ENCODE peak calls at places on chromosomes 2 and 18, in ten cellular contexts. One of them, this sample, is unnamed.

GRCh38 chr2:237025090-237025865 is 60.4 kb upstream of the COPS8 start:
- DNase-seq in B cell: no peak
- DNase-seq in GM20000: no peak
- DNase-seq in fibroblast of the aortic adventitia: peak; percentile 82
- DNase-seq in testis: no peak
- DNase-seq in ovary: no peak
- DNase-seq in tibial nerve: peak; percentile 61
- DNase-seq in ascending aorta: peak; percentile 68
- DNase-seq in vagina: no peak
- DNase-seq in fibroblast of pulmonary artery: peak; percentile 65
- DNase-seq in this sample: peak; percentile 89

GRCh38 chr2:232516556-232516955 is 3.6 kb upstream of the PRSS56 start:
- DNase-seq in vagina: no peak
- DNase-seq in ascending aorta: no peak
- DNase-seq in testis: no peak
- DNase-seq in ovary: no peak
- DNase-seq in tibial nerve: no peak
- DNase-seq in fibroblast of the aortic adventitia: no peak
- DNase-seq in B cell: no peak
- DNase-seq in GM20000: no peak
- DNase-seq in fibroblast of pulmonary artery: no peak
- DNase-seq in this sample: no peak

GRCh38 chr2:222322241-222322640 is 23.4 kb upstream of the PAX3 start:
- DNase-seq in fibroblast of the aortic adventitia: no peak
- DNase-seq in ovary: no peak
- DNase-seq in B cell: no peak
- DNase-seq in vagina: no peak
- DNase-seq in tibial nerve: no peak
- DNase-seq in testis: no peak
- DNase-seq in fibroblast of pulmonary artery: no peak
- DNase-seq in ascending aorta: no peak
- DNase-seq in GM20000: no peak
- DNase-seq in this sample: no peak

GRCh38 chr2:218238896-218239295 is 21.9 kb downstream of the ARPC2 start:
- DNase-seq in fibroblast of pulmonary artery: no peak
- DNase-seq in ovary: no peak
- DNase-seq in fibroblast of the aortic adventitia: no peak
- DNase-seq in B cell: no peak
- DNase-seq in tibial nerve: no peak
- DNase-seq in vagina: no peak
- DNase-seq in testis: no peak
- DNase-seq in ascending aorta: no peak
- DNase-seq in GM20000: no peak
- DNase-seq in this sample: no peak

GRCh38 chr2:19874726-19875125 is 27.1 kb downstream of the TTC32 start:
- DNase-seq in vagina: peak; percentile 77
- DNase-seq in ascending aorta: peak; percentile 19
- DNase-seq in GM20000: no peak
- DNase-seq in tibial nerve: no peak
- DNase-seq in fibroblast of pulmonary artery: no peak
- DNase-seq in fibroblast of the aortic adventitia: no peak
- DNase-seq in B cell: no peak
- DNase-seq in ovary: no peak
- DNase-seq in testis: no peak
- DNase-seq in this sample: no peak

GRCh38 chr2:240780023-240780831 is 39.8 kb downstream of the KIF1A start:
- DNase-seq in GM20000: no peak
- DNase-seq in ascending aorta: no peak
- DNase-seq in vagina: no peak
- DNase-seq in fibroblast of pulmonary artery: peak; percentile 13
- DNase-seq in ovary: peak; percentile 53
- DNase-seq in fibroblast of the aortic adventitia: peak; percentile 3
- DNase-seq in testis: peak; percentile 45
- DNase-seq in B cell: no peak
- DNase-seq in tibial nerve: peak; percentile 11
- DNase-seq in this sample: no peak

GRCh38 chr2:174153757-174154680 is 94.3 kb downstream of the OLA1 start:
- DNase-seq in ovary: no peak
- DNase-seq in vagina: no peak
- DNase-seq in fibroblast of pulmonary artery: peak; percentile 74
- DNase-seq in ascending aorta: no peak
- DNase-seq in B cell: no peak
- DNase-seq in tibial nerve: no peak
- DNase-seq in fibroblast of the aortic adventitia: peak; percentile 83
- DNase-seq in GM20000: no peak
- DNase-seq in testis: peak; percentile 32
- DNase-seq in this sample: no peak

GRCh38 chr2:200964498-200964897 is 1.0 kb upstream of the ORC2 start:
- DNase-seq in fibroblast of pulmonary artery: no peak
- DNase-seq in tibial nerve: no peak
- DNase-seq in vagina: no peak
- DNase-seq in ascending aorta: no peak
- DNase-seq in GM20000: no peak
- DNase-seq in B cell: no peak
- DNase-seq in fibroblast of the aortic adventitia: no peak
- DNase-seq in testis: no peak
- DNase-seq in ovary: no peak
- DNase-seq in this sample: no peak

GRCh38 chr2:120104002-120104467 is 91.2 kb downstream of the EPB41L5 start:
- DNase-seq in ovary: no peak
- DNase-seq in tibial nerve: no peak
- DNase-seq in fibroblast of the aortic adventitia: peak; percentile 82
- DNase-seq in vagina: no peak
- DNase-seq in ascending aorta: no peak
- DNase-seq in GM20000: no peak
- DNase-seq in B cell: no peak
- DNase-seq in testis: no peak
- DNase-seq in fibroblast of pulmonary artery: peak; percentile 76
- DNase-seq in this sample: no peak

DNA sequence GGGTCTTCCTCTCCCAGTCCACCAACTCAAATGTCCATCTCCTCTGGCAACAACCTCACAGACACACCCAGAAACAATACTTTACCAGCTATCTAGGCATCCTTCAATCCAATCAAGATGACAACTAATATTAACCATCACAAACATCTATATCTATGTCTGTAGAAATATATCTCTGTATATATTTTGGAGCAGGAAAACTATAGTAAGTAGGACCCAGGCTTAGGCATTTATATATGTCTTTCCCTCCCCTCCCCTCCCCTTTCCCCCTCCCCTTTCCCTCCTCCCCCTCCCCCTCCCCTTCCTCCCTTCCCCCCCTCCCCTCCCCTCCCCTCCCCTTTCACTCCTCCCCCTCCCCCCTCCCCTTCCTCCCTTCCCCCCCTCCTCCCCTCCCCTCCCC is 210.5 kb downstream of the RNF144A start:
- DNase-seq in GM20000: no peak
- DNase-seq in testis: no peak
- DNase-seq in vagina: no peak
- DNase-seq in fibroblast of pulmonary artery: no peak
- DNase-seq in ascending aorta: no peak
- DNase-seq in tibial nerve: no peak
- DNase-seq in fibroblast of the aortic adventitia: no peak
- DNase-seq in B cell: no peak
- DNase-seq in ovary: no peak
- DNase-seq in this sample: no peak
- TF ChIP-seq CTCF in GM20000: no peak
- TF ChIP-seq CTCF in testis: no peak
- TF ChIP-seq CTCF in vagina: no peak
- TF ChIP-seq CTCF in fibroblast of pulmonary artery: no peak
- TF ChIP-seq CTCF in ascending aorta: no peak
- TF ChIP-seq CTCF in tibial nerve: no peak
- TF ChIP-seq CTCF in fibroblast of the aortic adventitia: no peak
- TF ChIP-seq CTCF in B cell: no peak
- TF ChIP-seq CTCF in ovary: no peak
- TF ChIP-seq CTCF in this sample: no peak

DNA sequence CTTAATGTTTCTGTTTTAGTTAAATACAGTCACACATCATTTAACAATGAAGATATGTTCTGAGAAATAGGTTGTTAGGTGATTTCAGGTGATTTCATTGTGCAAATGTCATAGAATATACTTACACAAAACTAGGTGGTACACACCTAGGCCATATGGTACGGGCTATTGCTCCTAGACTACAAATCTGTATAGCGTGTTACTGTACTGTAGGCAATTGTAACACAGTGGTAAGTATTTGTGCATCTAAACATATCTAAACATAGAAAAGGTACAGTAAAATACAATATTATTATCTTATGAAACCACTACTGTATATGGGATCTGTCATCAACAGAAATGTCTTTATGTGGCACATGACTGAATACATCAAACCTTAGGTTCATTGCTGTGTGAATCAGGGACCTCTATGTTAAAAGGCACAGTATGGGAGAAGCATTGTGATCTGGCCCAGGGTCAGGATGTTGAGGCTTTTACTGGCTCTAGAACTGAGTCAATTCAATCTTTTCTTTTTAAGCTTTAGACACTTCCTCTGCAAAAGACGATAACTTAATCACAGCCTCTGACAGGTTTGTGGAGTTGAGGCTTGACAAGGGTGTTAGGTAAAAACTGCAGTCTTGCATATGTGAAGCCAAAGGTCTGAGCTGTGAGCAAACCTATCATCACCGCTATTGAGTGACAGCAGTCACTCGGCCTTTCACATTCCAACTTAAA is 17.5 kb upstream of the ARHGAP25 start:
- DNase-seq in B cell: no peak
- DNase-seq in ascending aorta: no peak
- DNase-seq in fibroblast of the aortic adventitia: no peak
- DNase-seq in tibial nerve: no peak
- DNase-seq in ovary: no peak
- DNase-seq in testis: no peak
- DNase-seq in fibroblast of pulmonary artery: no peak
- DNase-seq in vagina: no peak
- DNase-seq in GM20000: no peak
- DNase-seq in this sample: no peak
- TF ChIP-seq CTCF in B cell: no peak
- TF ChIP-seq CTCF in ascending aorta: no peak
- TF ChIP-seq CTCF in fibroblast of the aortic adventitia: no peak
- TF ChIP-seq CTCF in tibial nerve: no peak
- TF ChIP-seq CTCF in ovary: no peak
- TF ChIP-seq CTCF in testis: no peak
- TF ChIP-seq CTCF in fibroblast of pulmonary artery: no peak
- TF ChIP-seq CTCF in vagina: no peak
- TF ChIP-seq CTCF in GM20000: no peak
- TF ChIP-seq CTCF in this sample: no peak

DNA sequence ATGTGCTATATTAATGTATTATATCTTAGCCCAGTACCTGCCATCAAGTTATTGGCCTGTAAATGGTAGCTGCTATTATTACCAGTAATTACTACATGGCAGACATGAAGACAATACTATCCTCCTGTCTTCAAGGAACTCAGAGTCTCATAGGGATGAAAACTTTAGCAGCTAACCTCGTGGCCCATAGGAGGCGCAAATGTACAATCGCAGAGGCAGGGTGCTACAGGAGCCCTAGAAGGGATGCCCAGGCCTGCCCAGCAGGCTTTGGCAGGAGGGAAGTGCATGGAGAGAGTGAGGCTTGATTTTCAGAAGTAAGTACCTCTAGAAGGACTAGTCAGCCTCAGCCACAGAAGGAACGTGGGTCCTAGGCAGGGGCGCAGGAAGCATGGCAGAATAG is 44.7 kb upstream of the KIDINS220 start:
- DNase-seq in tibial nerve: no peak
- DNase-seq in B cell: no peak
- DNase-seq in fibroblast of the aortic adventitia: peak; percentile 33
- DNase-seq in fibroblast of pulmonary artery: peak; percentile 49
- DNase-seq in GM20000: no peak
- DNase-seq in testis: no peak
- DNase-seq in ovary: no peak
- DNase-seq in ascending aorta: no peak
- DNase-seq in vagina: no peak
- DNase-seq in this sample: peak; percentile 32
- TF ChIP-seq CTCF in tibial nerve: no peak
- TF ChIP-seq CTCF in B cell: no peak
- TF ChIP-seq CTCF in fibroblast of the aortic adventitia: peak; percentile 43
- TF ChIP-seq CTCF in fibroblast of pulmonary artery: peak; percentile 52
- TF ChIP-seq CTCF in GM20000: peak; percentile 9
- TF ChIP-seq CTCF in testis: no peak
- TF ChIP-seq CTCF in ovary: no peak
- TF ChIP-seq CTCF in ascending aorta: no peak
- TF ChIP-seq CTCF in vagina: no peak
- TF ChIP-seq CTCF in this sample: no peak

GRCh38 chr18:75314117-75314516 is 103.5 kb downstream of the TSHZ1 start:
- DNase-seq in testis: no peak
- DNase-seq in tibial nerve: no peak
- DNase-seq in ovary: no peak
- DNase-seq in ascending aorta: no peak
- DNase-seq in fibroblast of the aortic adventitia: no peak
- DNase-seq in fibroblast of pulmonary artery: no peak
- DNase-seq in GM20000: no peak
- DNase-seq in vagina: no peak
- DNase-seq in B cell: no peak
- DNase-seq in this sample: no peak
- TF ChIP-seq CTCF in testis: no peak
- TF ChIP-seq CTCF in tibial nerve: no peak
- TF ChIP-seq CTCF in ovary: no peak
- TF ChIP-seq CTCF in ascending aorta: no peak
- TF ChIP-seq CTCF in fibroblast of the aortic adventitia: peak; percentile 4
- TF ChIP-seq CTCF in fibroblast of pulmonary artery: no peak
- TF ChIP-seq CTCF in GM20000: no peak
- TF ChIP-seq CTCF in vagina: no peak
- TF ChIP-seq CTCF in B cell: no peak
- TF ChIP-seq CTCF in this sample: no peak

DNA sequence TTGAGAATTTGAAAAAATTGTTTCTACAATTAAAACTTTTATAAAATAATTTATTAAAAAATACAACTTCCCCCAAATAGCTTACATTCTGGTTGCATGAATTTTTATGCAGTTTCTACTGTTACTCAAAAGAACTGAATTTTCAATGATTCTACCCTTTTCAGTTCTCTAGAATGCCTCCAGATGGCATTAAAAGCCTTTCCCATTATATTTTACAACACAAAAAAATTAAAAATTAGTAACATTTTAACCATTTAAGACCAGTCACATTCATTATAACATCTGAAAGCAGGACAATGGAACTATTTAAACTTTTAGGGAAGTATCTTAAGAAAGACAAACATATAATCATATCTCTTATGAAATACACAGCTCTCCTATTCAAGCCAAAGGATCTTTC is 236.0 kb upstream of the REV1 start:
- DNase-seq in ovary: no peak
- DNase-seq in vagina: no peak
- DNase-seq in fibroblast of pulmonary artery: no peak
- DNase-seq in B cell: no peak
- DNase-seq in tibial nerve: no peak
- DNase-seq in testis: no peak
- DNase-seq in ascending aorta: no peak
- DNase-seq in fibroblast of the aortic adventitia: no peak
- DNase-seq in GM20000: no peak
- DNase-seq in this sample: no peak
- TF ChIP-seq CTCF in ovary: no peak
- TF ChIP-seq CTCF in vagina: no peak
- TF ChIP-seq CTCF in fibroblast of pulmonary artery: peak; percentile 29
- TF ChIP-seq CTCF in B cell: no peak
- TF ChIP-seq CTCF in tibial nerve: no peak
- TF ChIP-seq CTCF in testis: peak; percentile 18
- TF ChIP-seq CTCF in ascending aorta: no peak
- TF ChIP-seq CTCF in fibroblast of the aortic adventitia: peak; percentile 49
- TF ChIP-seq CTCF in GM20000: no peak
- TF ChIP-seq CTCF in this sample: no peak

This sample was measured in Calu3.